ENCODE peak calls at places on chromosomes 11 and 22, in ten cellular contexts. Y is A549; T is left ventricle myocardium inferior; M is activated CD4-positive, alpha-beta memory T cell treated with anti-CD3 and anti-CD28 coated beads, Interleukin-2, amount 10 ng/mL, durations not matched to agents 7 days and 5 days; W is AG08395; P is posterior vena cava; F is pancreas; Q is HTR-8/SVneo; I is memory B cell; K is RCC 7860. H is an unnamed sample.

GRCh38 chr11:110279881-110280280 is 16.5 kb downstream of the RDX start:
- DNase-seq in Y (no peak), T (no peak), M (no peak), W (no peak), P (no peak), F (no peak), Q (no peak), I (no peak), K (no peak), H (no peak)

GRCh38 chr11:76579047-76579751 is 91.3 kb downstream of the LRRC32 start:
- DNase-seq in Y (no peak), T (peak; percentile 63), M (no peak), W (no peak), P (peak; percentile 92), F (no peak), Q (no peak), I (no peak), K (no peak), H (no peak)

GRCh38 chr11:93986716-93987115 is 34.4 kb upstream of the HEPHL1 start:
- DNase-seq in Y (peak; percentile 14), T (no peak), M (no peak), W (no peak), P (no peak), F (peak; percentile 58), Q (no peak), I (no peak), K (no peak), H (no peak)

GRCh38 chr22:29816980-29817379 is 21.1 kb downstream of the ASCC2 start:
- DNase-seq in Y (no peak), T (no peak), M (no peak), W (no peak), P (no peak), F (no peak), Q (no peak), I (no peak), K (no peak), H (no peak)

GRCh38 chr11:23391031-23391430 is 530.8 kb upstream of the CCDC179 start:
- DNase-seq in Y (no peak), T (no peak), M (no peak), W (no peak), P (no peak), F (no peak), Q (no peak), I (no peak), K (no peak), H (no peak)

GRCh38 chr11:88813233-88813915 is 252.4 kb downstream of the GRM5 start:
- DNase-seq in Y (no peak), T (no peak), M (no peak), W (no peak), P (no peak), F (no peak), Q (no peak), I (no peak), K (no peak), H (peak; percentile 23)

GRCh38 chr11:87724358-87724757 is 450.9 kb downstream of the RAB38 start:
- DNase-seq in Y (no peak), T (no peak), M (no peak), W (no peak), P (no peak), F (no peak), Q (no peak), I (no peak), K (no peak), H (no peak)

GRCh38 chr11:118612378-118612777 is 5.0 kb downstream of the PHLDB1 start:
- DNase-seq in Y (no peak), T (peak; percentile 61), M (no peak), W (no peak), P (peak; percentile 83), F (peak; percentile 53), Q (no peak), I (no peak), K (no peak), H (no peak)

GRCh38 chr22:50027639-50028537 is 15.3 kb upstream of the IL17REL start:
- DNase-seq in Y (peak; percentile 61), T (no peak), M (peak; percentile 35), W (no peak), P (peak; percentile 77), F (no peak), Q (no peak), I (no peak), K (peak; percentile 29), H (no peak)

GRCh38 chr11:98107736-98108135 is 913.0 kb upstream of the CNTN5 start:
- DNase-seq in Y (no peak), T (peak; percentile 19), M (no peak), W (no peak), P (no peak), F (no peak), Q (no peak), I (no peak), K (no peak), H (no peak)

GRCh38 chr11:98110030-98110429 is 910.7 kb upstream of the CNTN5 start:
- DNase-seq in Y (no peak), T (no peak), M (no peak), W (no peak), P (no peak), F (no peak), Q (no peak), I (no peak), K (no peak), H (no peak)

GRCh38 chr11:17774232-17775034 is 39.9 kb downstream of the KCNC1 start:
- DNase-seq in Y (no peak), T (no peak), M (no peak), W (no peak), P (peak; percentile 47), F (no peak), Q (no peak), I (no peak), K (no peak), H (no peak)

GRCh38 chr11:62856333-62856910 is 17.0 kb upstream of the WDR74 start:
- DNase-seq in Y (no peak), T (no peak), M (no peak), W (no peak), P (peak; percentile 20), F (no peak), Q (no peak), I (no peak), K (no peak), H (no peak)

GRCh38 chr22:20205964-20206708 is 55.3 kb upstream of the CCDC188 start:
- DNase-seq in Y (peak; percentile 75), T (peak; percentile 67), M (peak; percentile 81), W (peak; percentile 69), P (peak; percentile 90), F (no peak), Q (peak; percentile 63), I (peak; percentile 37), K (peak; percentile 43), H (peak; percentile 80)

GRCh38 chr11:2944953-2945756 is 15.9 kb upstream of the PHLDA2 start:
- DNase-seq in Y (no peak), T (peak; percentile 91), M (peak; percentile 62), W (peak; percentile 90), P (peak; percentile 97), F (peak; percentile 85), Q (no peak), I (no peak), K (no peak), H (no peak)

GRCh38 chr11:121711900-121712424 is 259.2 kb upstream of the SORL1-AS1 start:
- DNase-seq in Y (no peak), T (no peak), M (no peak), W (peak; percentile 8), P (no peak), F (no peak), Q (no peak), I (no peak), K (peak; percentile 11), H (no peak)

GRCh38 chr22:37334859-37335818 is 52.8 kb downstream of the CYTH4 start:
- DNase-seq in Y (peak; percentile 59), T (no peak), M (no peak), W (no peak), P (no peak), F (no peak), Q (no peak), I (no peak), K (no peak), H (no peak)

GRCh38 chr22:25928038-25928437 is 186.1 kb downstream of the MYO18B start:
- DNase-seq in Y (no peak), T (no peak), M (no peak), W (no peak), P (no peak), F (no peak), Q (no peak), I (no peak), K (no peak), H (no peak)

GRCh38 chr22:26259510-26259909 is 90.2 kb downstream of the SEZ6L start:
- DNase-seq in Y (peak; percentile 11), T (no peak), M (peak; percentile 22), W (peak; percentile 50), P (no peak), F (no peak), Q (peak; percentile 9), I (no peak), K (no peak), H (peak; percentile 22)

GRCh38 chr22:21693333-21693998 is 27.7 kb downstream of the PPIL2 start:
- DNase-seq in Y (no peak), T (no peak), M (no peak), W (no peak), P (peak; percentile 78), F (no peak), Q (no peak), I (no peak), K (no peak), H (no peak)

GRCh38 chr11:93512073-93512475 is 31.1 kb downstream of the SMCO4 start:
- DNase-seq in Y (no peak), T (no peak), M (peak; percentile 50), W (no peak), P (no peak), F (no peak), Q (no peak), I (no peak), K (no peak), H (peak; percentile 45)

GRCh38 chr11:69012092-69013008 is 696 bp downstream of the MRGPRF start:
- DNase-seq in Y (no peak), T (no peak), M (no peak), W (peak; percentile 38), P (peak; percentile 60), F (no peak), Q (no peak), I (no peak), K (no peak), H (peak; percentile 36)

GRCh38 chr11:67680701-67681472 is 6.5 kb upstream of the ALDH3B2 start:
- DNase-seq in Y (no peak), T (no peak), M (no peak), W (no peak), P (peak; percentile 19), F (no peak), Q (no peak), I (no peak), K (no peak), H (no peak)

GRCh38 chr11:55357560-55358184 is 10.1 kb upstream of the OR4A15 start:
- DNase-seq in Y (peak; percentile 12), T (no peak), M (no peak), W (no peak), P (no peak), F (no peak), Q (no peak), I (no peak), K (peak; percentile 12), H (no peak)

GRCh38 chr11:123300874-123301695 is 106.0 kb upstream of the CLMP start:
- DNase-seq in Y (peak; percentile 13), T (no peak), M (no peak), W (no peak), P (no peak), F (no peak), Q (no peak), I (no peak), K (no peak), H (no peak)

GRCh38 chr11:7638710-7639642 is 34.3 kb downstream of the CYB5R2 start:
- DNase-seq in Y (no peak), T (peak; percentile 48), M (no peak), W (no peak), P (no peak), F (no peak), Q (no peak), I (no peak), K (no peak), H (peak; percentile 16)

GRCh38 chr11:108965602-108966001 is 300.7 kb downstream of the DDX10 start:
- DNase-seq in Y (peak; percentile 24), T (no peak), M (no peak), W (peak; percentile 85), P (no peak), F (no peak), Q (peak; percentile 33), I (no peak), K (peak; percentile 64), H (no peak)

GRCh38 chr11:122853971-122854446 is 15.7 kb downstream of the CRTAM start:
- DNase-seq in Y (peak; percentile 82), T (no peak), M (peak; percentile 31), W (peak; percentile 81), P (no peak), F (no peak), Q (peak; percentile 73), I (peak; percentile 49), K (peak; percentile 64), H (peak; percentile 40)